ENCODE peak calls at places on chromosomes 3 and 15, in seven cellular contexts. C is H9, P is IMR-90, B is H1, J is neuronal stem cell, T is mesenchymal stem cell, G is trophoblast cell. K is an unnamed sample.

GRCh38 chr3:144756704-144757440 is 785.2 kb downstream of the DIPK2A start:
- DNase-seq in C (no peak), P (no peak), B (no peak), J (no peak), T (no peak), G (no peak), K (peak; percentile 1)

GRCh38 chr15:76844096-76844495 is 61.0 kb downstream of the SCAPER start:
- DNase-seq in C (no peak), P (peak; percentile 10), B (no peak), J (no peak), T (peak; percentile 26), G (no peak), K (no peak)

GRCh38 chr15:68278345-68279217 is 1.0 kb downstream of the FEM1B start:
- DNase-seq in C (peak; percentile 66), P (peak; percentile 35), B (no peak), J (no peak), T (peak; percentile 82), G (no peak), K (peak; percentile 55)

GRCh38 chr3:143975549-143976152 is 4.0 kb downstream of the DIPK2A start:
- DNase-seq in C (no peak), P (peak; percentile 81), B (no peak), J (peak; percentile 12), T (peak; percentile 69), G (no peak), K (peak; percentile 29)

GRCh38 chr3:165854696-165855095 is 17.5 kb upstream of the BCHE start:
- DNase-seq in C (no peak), P (no peak), B (no peak), J (no peak), T (peak; percentile 31), G (no peak), K (peak; percentile 29)

GRCh38 chr3:116413319-116413718 is 32.0 kb downstream of the LSAMP start:
- DNase-seq in C (no peak), P (no peak), B (no peak), J (no peak), T (no peak), G (no peak), K (peak; percentile 10)

GRCh38 chr3:193801094-193801493 is 208.1 kb downstream of the OPA1 start:
- DNase-seq in C (no peak), P (no peak), B (no peak), J (no peak), T (no peak), G (no peak), K (no peak)

GRCh38 chr3:43389388-43390254 is 103.3 kb downstream of the SNRK start:
- DNase-seq in C (no peak), P (peak; percentile 88), B (no peak), J (no peak), T (peak; percentile 93), G (no peak), K (no peak)

GRCh38 chr3:107431298-107432012 is 54.2 kb downstream of the CCDC54 start:
- DNase-seq in C (peak; percentile 84), P (peak; percentile 50), B (peak; percentile 67), J (peak; percentile 43), T (peak; percentile 80), G (peak; percentile 54), K (peak; percentile 96)

GRCh38 chr15:65303687-65304392 is 637 bp upstream of the RNU5B-1 start:
- DNase-seq in C (peak; percentile 64), P (peak; percentile 43), B (no peak), J (peak; percentile 48), T (peak; percentile 61), G (peak; percentile 55), K (peak; percentile 94)

GRCh38 chr3:7238565-7239295 is 377.8 kb downstream of the GRM7 start:
- DNase-seq in C (no peak), P (no peak), B (no peak), J (no peak), T (peak; percentile 51), G (no peak), K (no peak)

GRCh38 chr3:164486150-164486549 is 592.1 kb downstream of the SI start:
- DNase-seq in C (no peak), P (no peak), B (no peak), J (no peak), T (no peak), G (no peak), K (no peak)

GRCh38 chr3:188202358-188203138 is 48.6 kb downstream of the LPP start:
- DNase-seq in C (peak; percentile 63), P (no peak), B (no peak), J (no peak), T (no peak), G (no peak), K (peak; percentile 77)

GRCh38 chr3:13722178-13722577 is 157.7 kb downstream of the WNT7A start:
- DNase-seq in C (no peak), P (no peak), B (no peak), J (no peak), T (no peak), G (no peak), K (no peak)

GRCh38 chr15:29105151-29105785 is 164.4 kb downstream of the NSMCE3 start:
- DNase-seq in C (no peak), P (no peak), B (no peak), J (no peak), T (no peak), G (no peak), K (peak; percentile 79)

GRCh38 chr3:122760457-122761271 is 33.0 kb downstream of the HSPBAP1 start:
- DNase-seq in C (peak; percentile 49), P (no peak), B (peak; percentile 53), J (peak; percentile 45), T (no peak), G (peak; percentile 42), K (peak; percentile 90)

GRCh38 chr3:27360113-27361078 is 8.8 kb downstream of the NEK10 start:
- DNase-seq in C (no peak), P (peak; percentile 44), B (no peak), J (no peak), T (peak; percentile 33), G (no peak), K (no peak)

GRCh38 chr3:150547045-150547753 is 612 bp downstream of the EIF2A start:
- DNase-seq in C (no peak), P (peak; percentile 76), B (no peak), J (no peak), T (peak; percentile 32), G (peak; percentile 62), K (no peak)

GRCh38 chr15:40409366-40409765 is 3.8 kb downstream of the IVD start:
- DNase-seq in C (no peak), P (no peak), B (no peak), J (no peak), T (no peak), G (peak; percentile 50), K (no peak)

GRCh38 chr3:16849240-16849639 is 35.5 kb upstream of the PLCL2 start:
- DNase-seq in C (no peak), P (peak; percentile 2), B (no peak), J (peak; percentile 33), T (no peak), G (no peak), K (peak; percentile 41)

GRCh38 chr3:31247850-31248618 is 284.7 kb upstream of the STT3B start:
- DNase-seq in C (no peak), P (no peak), B (no peak), J (no peak), T (no peak), G (no peak), K (peak; percentile 44)

GRCh38 chr3:13795816-13796215 is 84.1 kb downstream of the WNT7A start:
- DNase-seq in C (no peak), P (no peak), B (no peak), J (no peak), T (no peak), G (no peak), K (no peak)

GRCh38 chr15:64112904-64113303 is 17.1 kb downstream of the SNX1 start:
- DNase-seq in C (no peak), P (peak; percentile 52), B (no peak), J (no peak), T (no peak), G (no peak), K (no peak)

GRCh38 chr3:145963111-145963510 is 197.9 kb downstream of the PLOD2 start:
- DNase-seq in C (no peak), P (no peak), B (no peak), J (no peak), T (no peak), G (no peak), K (no peak)
- H3K23ac ChIP-seq in C (no peak overlapping the region), P (no peak overlapping the region), B (no peak overlapping the region), J (no peak overlapping the region), T (no peak overlapping the region), G (no peak overlapping the region), K (no peak overlapping the region)

GRCh38 chr3:55069950-55070349 is 142.1 kb upstream of the LRTM1 start:
- DNase-seq in C (no peak), P (no peak), B (no peak), J (no peak), T (no peak), G (no peak), K (peak; percentile 63)
- H3K4me1 ChIP-seq in C (no peaks in the 10 kb centered on the region), P (peaks cover 3% of the 10 kb centered on the region), B (no peaks in the 10 kb centered on the region), J (peaks cover 4% of the 10 kb centered on the region), T (peaks cover 1% of the 10 kb centered on the region), G (peaks cover 5% of the 10 kb centered on the region), K (no peaks in the 10 kb centered on the region)

GRCh38 chr3:10668077-10668476 is 148.0 kb upstream of the SLC6A11 start:
- DNase-seq in C (no peak), P (no peak), B (no peak), J (no peak), T (no peak), G (no peak), K (no peak)

GRCh38 chr3:10669490-10670048 is 146.5 kb upstream of the SLC6A11 start:
- DNase-seq in C (no peak), P (no peak), B (no peak), J (no peak), T (no peak), G (no peak), K (no peak)

GRCh38 chr3:10667269-10667668 is 148.8 kb upstream of the SLC6A11 start:
- DNase-seq in C (no peak), P (no peak), B (no peak), J (no peak), T (no peak), G (no peak), K (no peak)

GRCh38 chr3:10665611-10666010 is 150.4 kb upstream of the SLC6A11 start:
- DNase-seq in C (no peak), P (no peak), B (no peak), J (no peak), T (no peak), G (no peak), K (no peak)

GRCh38 chr3:10666621-10667020 is 149.4 kb upstream of the SLC6A11 start:
- DNase-seq in C (no peak), P (no peak), B (no peak), J (no peak), T (no peak), G (no peak), K (no peak)
- H2AK5ac ChIP-seq in C (no peak overlapping the region), P (no peak overlapping the region), B (no peak overlapping the region), J (no peak overlapping the region), T (no peak overlapping the region), G (no peak overlapping the region), K (no peak overlapping the region)

GRCh38 chr3:133367956-133368355 is 31.9 kb upstream of the BFSP2 start:
- DNase-seq in C (no peak), P (no peak), B (no peak), J (no peak), T (no peak), G (no peak), K (no peak)
- H3K23ac ChIP-seq in C (no peak overlapping the region), P (no peak overlapping the region), B (no peak overlapping the region), J (no peak overlapping the region), T (no peak overlapping the region), G (no peak overlapping the region), K (no peak overlapping the region)

K was measured in mesendoderm.